ENCODE peak calls at places on chromosome 20, in nine cellular contexts. D is stimulated activated CD4-positive, alpha-beta T cell treated with anti-CD3 and anti-CD28 coated beads, TNF-alpha, amount 100 ng/mL, for 24 hours; I is T1000; K is T-helper 1 cell; Q is Daoy; V is T follicular helper cell; M is upper lobe of left lung; X is cardiac septum; C is osteocyte. P is an unnamed sample.

GRCh38 chr20:22680031-22680740 is 95.8 kb upstream of the FOXA2 start:
- DNase-seq in D (no peak), I (no peak), K (no peak), Q (no peak), V (no peak), M (no peak), X (no peak), C (no peak), P (no peak)

GRCh38 chr20:906703-907102 is 9.4 kb downstream of the ANGPT4 start:
- DNase-seq in D (no peak), I (no peak), K (no peak), Q (no peak), V (no peak), M (no peak), X (no peak), C (no peak), P (no peak)

GRCh38 chr20:49872056-49872455 is 43.3 kb downstream of the SPATA2 start:
- DNase-seq in D (no peak), I (no peak), K (no peak), Q (no peak), V (no peak), M (no peak), X (no peak), C (no peak), P (no peak)

GRCh38 chr20:64196831-64197418 is 32.7 kb downstream of the MYT1 start:
- DNase-seq in D (no peak), I (no peak), K (no peak), Q (no peak), V (no peak), M (no peak), X (no peak), C (no peak), P (no peak)

GRCh38 chr20:62752671-62753501 is 43.4 kb upstream of the MRGBP start:
- DNase-seq in D (no peak), I (no peak), K (no peak), Q (peak; percentile 36), V (no peak), M (no peak), X (no peak), C (no peak), P (no peak)

GRCh38 chr20:3413393-3413889 is 6.0 kb upstream of the DNAAF9 start:
- DNase-seq in D (no peak), I (no peak), K (no peak), Q (no peak), V (no peak), M (no peak), X (no peak), C (no peak), P (no peak)

GRCh38 chr20:14984768-14985622 is 647.6 kb upstream of the FLRT3 start:
- DNase-seq in D (no peak), I (no peak), K (no peak), Q (no peak), V (no peak), M (peak; percentile 51), X (no peak), C (no peak), P (no peak)

GRCh38 chr20:40262219-40262618 is 426.8 kb downstream of the MAFB start:
- DNase-seq in D (no peak), I (no peak), K (no peak), Q (no peak), V (no peak), M (no peak), X (no peak), C (no peak), P (no peak)

GRCh38 chr20:18465536-18466200 is 1.2 kb downstream of the DZANK1 start:
- DNase-seq in D (no peak), I (no peak), K (no peak), Q (no peak), V (no peak), M (no peak), X (no peak), C (no peak), P (no peak)

GRCh38 chr20:13708234-13708633 is 69.5 kb upstream of the TASP1 start:
- DNase-seq in D (no peak), I (no peak), K (no peak), Q (no peak), V (no peak), M (no peak), X (no peak), C (no peak), P (no peak)

GRCh38 chr20:38067717-38068365 is 34.3 kb downstream of the RPRD1B start:
- DNase-seq in D (no peak), I (no peak), K (no peak), Q (no peak), V (no peak), M (no peak), X (no peak), C (no peak), P (no peak)

GRCh38 chr20:17562804-17563305 is 7.0 kb upstream of the DSTN start:
- DNase-seq in D (no peak), I (no peak), K (no peak), Q (peak; percentile 89), V (no peak), M (peak; percentile 74), X (no peak), C (no peak), P (no peak)

GRCh38 chr20:22814475-22815205 is 220.5 kb upstream of the SSTR4 start:
- DNase-seq in D (no peak), I (no peak), K (no peak), Q (no peak), V (no peak), M (no peak), X (no peak), C (peak; percentile 57), P (no peak)

P was measured in GOT3.